ENCODE peak calls at places on chromosomes 11 and 22, in five cellular contexts. L, N, H, S and W are unnamed samples.

GRCh38 chr11:126956664-126957063 is 43.9 kb downstream of the KIRREL3 start:
- DNase-seq in N (no peak), L (no peak), H (no peak), S (no peak), W (no peak)

GRCh38 chr22:44638966-44639739 is 62.9 kb upstream of the PRR5 start:
- DNase-seq in S (no peak), H (no peak), N (no peak), L (no peak), W (no peak)

GRCh38 chr22:38782402-38783094 is 11.4 kb downstream of the DNAL4 start:
- DNase-seq in L (no peak), N (no peak), S (no peak), H (no peak), W (no peak)

GRCh38 chr11:92776676-92777075 is 192.8 kb upstream of the MTNR1B start:
- DNase-seq in H (no peak), L (no peak), S (no peak), N (no peak), W (no peak)

GRCh38 chr11:134392953-134393615 is 19.0 kb downstream of the B3GAT1 start:
- DNase-seq in L (no peak), N (no peak), H (no peak), S (no peak), W (no peak)

GRCh38 chr11:115180272-115180671 is 323.9 kb downstream of the CADM1 start:
- DNase-seq in S (no peak), N (peak), L (no peak), H (no peak), W (no peak)

GRCh38 chr11:75280227-75280671 is 39.7 kb downstream of the TPBGL start:
- DNase-seq in N (peak), S (peak), L (peak), H (peak), W (peak)

GRCh38 chr22:21074092-21074715 is 28.5 kb downstream of the LRRC74B start:
- DNase-seq in S (no peak), N (no peak), L (no peak), H (no peak), W (no peak)

GRCh38 chr11:117627259-117627658 is 169.8 kb downstream of the DSCAML1 start:
- DNase-seq in S (no peak), H (no peak), L (no peak), N (no peak), W (no peak)

GRCh38 chr11:18772211-18772610 is 19.4 kb downstream of the PTPN5 start:
- DNase-seq in L (no peak), S (no peak), N (no peak), H (no peak), W (no peak)

GRCh38 chr11:63459586-63459985 is 31.4 kb downstream of the PLAAT5 start:
- DNase-seq in L (peak), H (no peak), N (no peak), S (no peak), W (peak)

GRCh38 chr11:124923296-124923695 is 4.2 kb downstream of the HEPN1 start:
- DNase-seq in S (no peak), H (no peak), N (no peak), L (no peak), W (no peak)

GRCh38 chr11:65657426-65657825 is 5.3 kb downstream of the RELA start:
- DNase-seq in N (no peak), H (no peak), L (no peak), S (no peak), W (no peak)

GRCh38 chr22:49014227-49015201 is 813.2 kb downstream of the BRD1 start:
- DNase-seq in S (no peak), H (no peak), L (peak), N (no peak), W (no peak)

GRCh38 chr11:11589385-11589890 is 32.4 kb downstream of the GALNT18 start:
- DNase-seq in N (no peak), H (no peak), S (no peak), L (no peak), W (no peak)

GRCh38 chr11:69839516-69839915 is 20.3 kb upstream of the FGF3 start:
- DNase-seq in N (no peak), S (no peak), L (no peak), H (no peak), W (no peak)

GRCh38 chr11:69841859-69842698 is 22.9 kb upstream of the FGF3 start:
- DNase-seq in N (peak), H (no peak), S (no peak), L (peak), W (no peak)

GRCh38 chr11:69841170-69841858 is 22.1 kb upstream of the FGF3 start:
- DNase-seq in H (no peak), N (no peak), L (no peak), S (no peak), W (no peak)

GRCh38 chr11:69842746-69843528 is 23.7 kb upstream of the FGF3 start:
- DNase-seq in L (no peak), N (no peak), H (no peak), S (no peak), W (peak)

DNA sequence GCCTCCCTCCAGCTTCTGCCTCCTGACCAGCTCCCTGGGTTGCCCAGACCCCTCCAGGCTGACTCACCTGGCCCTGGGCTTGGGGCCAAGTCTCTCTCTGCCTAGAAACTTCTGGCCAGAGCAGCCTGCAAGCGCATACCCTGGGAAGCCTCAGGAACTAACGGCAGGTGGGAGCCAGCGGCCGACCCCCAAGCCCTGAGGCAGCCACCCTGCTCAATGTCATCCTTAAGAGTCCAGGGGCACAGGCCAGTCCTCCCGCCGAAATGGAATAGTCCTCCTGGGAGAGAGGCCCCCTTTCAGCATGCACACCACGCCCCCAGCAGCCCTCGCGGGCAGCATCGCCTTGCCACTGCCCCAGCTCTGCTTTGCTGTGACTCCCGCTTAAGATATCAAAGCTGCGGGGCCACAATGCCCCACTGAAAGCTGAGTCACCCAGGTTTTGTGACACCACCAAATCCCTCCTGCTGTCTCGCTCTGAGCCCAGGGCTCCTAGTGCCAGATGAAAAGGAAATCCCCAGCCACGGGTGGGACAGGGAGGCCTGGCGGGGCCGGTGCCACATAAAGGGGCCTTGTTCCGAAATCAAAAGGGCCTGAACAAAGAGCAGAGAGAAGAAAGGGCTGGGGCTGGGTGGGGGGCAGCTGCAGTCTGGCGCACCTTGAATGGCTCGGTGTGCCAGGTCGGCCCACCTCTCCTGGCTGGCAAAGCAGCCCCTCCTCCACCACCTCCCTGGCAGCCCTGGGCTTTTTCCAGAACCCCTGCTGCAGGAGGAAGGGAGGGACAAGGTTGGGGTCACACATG is 21.4 kb upstream of the FGF3 start:
- DNase-seq in N (no peak), S (no peak), L (peak), H (no peak), W (no peak)
- TF ChIP-seq SUZ12 in N (no peak), S (no peak), L (no peak), H (no peak), W (no peak)

GRCh38 chr11:7263842-7264241 is 12.1 kb downstream of the SYT9 start:
- DNase-seq in H (no peak), L (no peak), S (no peak), N (no peak), W (no peak)
- TF ChIP-seq SUZ12 in H (no peak), L (no peak), S (no peak), N (no peak), W (no peak)

DNA sequence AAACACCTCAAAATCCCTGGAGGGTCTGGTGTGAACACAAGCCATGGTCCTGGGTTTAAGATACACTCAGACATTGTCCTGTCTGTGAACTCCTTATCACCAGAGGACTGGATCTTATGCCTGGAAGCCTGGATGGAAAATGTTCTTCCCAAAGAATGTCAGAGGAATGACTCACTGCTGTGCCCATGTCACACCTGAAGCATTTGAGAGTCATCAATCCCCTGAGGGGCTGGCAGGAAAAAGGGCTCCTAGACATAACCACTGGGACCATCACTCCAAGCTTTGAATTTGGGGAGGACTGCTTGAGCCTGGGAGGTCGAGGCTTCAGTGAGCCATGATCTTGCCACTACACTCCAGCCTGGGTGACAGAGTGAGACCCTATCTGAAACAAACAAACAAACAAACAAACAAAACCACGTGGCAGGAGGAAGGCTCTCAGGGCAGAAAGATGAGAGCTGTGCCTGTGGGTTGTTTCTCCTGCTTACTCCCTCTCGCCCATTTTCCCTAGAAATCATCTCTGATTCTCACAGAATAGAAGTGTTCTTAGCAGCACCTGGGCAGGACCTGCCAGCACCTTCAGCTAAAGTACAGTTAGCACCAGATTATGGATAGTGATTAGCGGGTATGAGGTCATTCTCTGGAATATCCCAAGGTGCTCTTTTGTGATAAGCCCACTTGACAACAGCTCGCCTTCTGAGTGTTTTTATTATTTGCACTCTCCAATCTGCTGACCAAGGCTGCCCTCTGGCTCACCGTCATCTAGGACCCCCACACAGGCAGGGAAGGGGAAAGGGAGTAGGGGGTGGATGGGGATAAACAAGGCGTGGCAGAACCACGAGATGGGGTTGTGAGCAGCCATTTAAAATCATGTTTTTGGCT is 12.0 kb upstream of the PRG2 start:
- DNase-seq in N (no peak), S (no peak), L (no peak), H (no peak), W (no peak)
- TF ChIP-seq SUZ12 in N (no peak), S (no peak), L (no peak), H (no peak), W (no peak)

GRCh38 chr11:86335131-86335768 is 33.2 kb downstream of the HIKESHI start:
- DNase-seq in N (no peak), S (no peak), L (no peak), H (no peak), W (no peak)
- TF ChIP-seq SUZ12 in N (no peak), S (no peak), L (no peak), H (no peak), W (no peak)

GRCh38 chr11:61361237-61361636 is 445 bp downstream of the CYB561A3 start:
- DNase-seq in L (no peak), H (no peak), N (no peak), S (no peak), W (no peak)
- TF ChIP-seq SUZ12 in L (no peak), H (no peak), N (no peak), S (no peak), W (no peak)

GRCh38 chr11:95972055-95972454 is 48.1 kb upstream of the MTMR2 start:
- DNase-seq in S (no peak), N (no peak), H (no peak), L (no peak), W (no peak)

DNA sequence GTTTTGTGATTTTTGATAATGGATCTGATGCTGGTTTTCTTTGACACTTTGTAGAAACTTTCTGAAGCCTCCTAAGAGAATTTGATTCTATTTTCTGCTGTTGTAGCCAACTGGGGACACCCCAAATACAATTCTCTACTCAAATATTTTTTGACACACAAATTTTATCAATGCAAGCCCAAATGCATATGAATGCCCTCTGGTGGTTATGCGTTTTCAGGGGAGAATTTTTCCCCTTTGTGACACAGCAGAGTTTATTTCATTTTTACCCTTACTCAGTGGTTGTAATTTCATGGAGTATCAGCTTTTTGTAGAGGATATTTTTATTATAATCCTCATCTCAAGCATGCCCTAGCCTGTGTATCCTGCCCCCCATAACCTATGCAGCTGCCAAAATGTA is 44.7 kb upstream of the MTMR2 start:
- DNase-seq in N (no peak), H (no peak), S (no peak), L (no peak), W (no peak)
- TF ChIP-seq SUZ12 in N (no peak), H (no peak), S (no peak), L (no peak), W (no peak)

DNA sequence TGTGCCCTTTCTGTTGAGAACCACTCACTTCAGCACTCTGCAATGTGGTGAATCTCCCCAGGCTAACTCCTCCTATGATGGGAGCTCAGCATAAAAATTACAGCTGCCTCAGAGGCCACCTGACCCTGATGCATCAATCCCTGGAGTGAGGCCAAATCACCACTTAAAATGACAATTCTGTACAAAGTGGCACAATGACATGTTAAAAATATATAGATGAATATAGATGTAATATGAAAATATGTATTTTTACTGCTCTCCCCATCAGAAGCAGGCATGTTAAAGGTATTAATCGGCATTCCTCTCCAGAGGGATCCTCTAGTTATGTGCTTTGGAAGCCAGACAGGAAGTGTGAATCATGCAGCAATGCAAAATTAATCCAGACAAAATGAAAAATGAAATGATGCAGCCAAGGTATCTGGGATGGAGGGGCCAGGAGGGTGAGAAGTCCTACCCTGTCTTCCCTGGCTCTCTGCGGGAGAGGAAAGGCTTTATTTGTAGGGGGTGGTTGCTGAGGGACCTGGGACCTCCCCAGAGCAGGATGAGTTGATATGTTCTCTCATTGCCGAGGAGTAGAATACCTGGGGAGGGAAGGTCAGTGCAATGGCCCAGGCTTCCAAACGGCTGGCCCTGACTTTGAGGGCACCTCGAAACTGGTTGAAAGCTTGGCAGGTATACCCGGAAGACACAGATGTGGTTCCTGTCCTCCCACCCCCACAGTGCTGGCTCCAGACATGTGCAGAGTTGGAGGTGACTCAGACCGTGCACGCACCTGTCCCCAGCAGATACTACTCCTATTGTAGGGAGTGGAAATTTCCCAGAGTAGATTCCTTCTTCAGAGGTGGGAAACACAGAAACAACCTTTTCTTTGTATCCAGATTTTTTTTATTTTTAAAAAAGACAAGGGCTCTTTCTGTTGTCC is 347.9 kb upstream of the NCAM1 start:
- DNase-seq in N (no peak), L (no peak), S (no peak), H (peak), W (no peak)
- TF ChIP-seq SUZ12 in N (no peak), L (no peak), S (no peak), H (no peak), W (no peak)

DNA sequence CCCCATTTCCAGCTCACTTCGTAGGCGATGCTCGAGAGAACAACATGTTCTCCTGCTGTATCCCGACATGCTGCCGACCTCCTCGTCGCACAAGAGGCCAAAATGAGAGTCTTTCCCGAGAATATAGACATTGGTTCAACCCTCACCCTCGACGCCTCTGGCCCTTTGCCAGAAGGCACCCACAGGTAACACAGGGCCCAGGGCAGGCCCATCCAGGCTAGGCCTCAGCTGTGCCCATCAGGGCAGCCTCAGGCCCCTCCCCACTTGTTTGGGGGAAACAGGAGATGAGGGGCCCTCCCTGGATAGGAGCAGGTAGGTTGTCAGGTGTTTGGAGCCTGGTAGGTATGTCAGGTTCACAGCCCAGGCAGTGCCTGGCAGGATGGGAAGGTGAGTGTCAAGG is 2.7 kb upstream of the RGL4 start:
- DNase-seq in H (no peak), N (no peak), L (no peak), S (no peak), W (no peak)
- TF ChIP-seq SUZ12 in H (no peak), N (no peak), L (no peak), S (no peak), W (no peak)

GRCh38 chr11:59144096-59144495 is 1.4 kb downstream of the FAM111A start:
- DNase-seq in S (no peak), L (no peak), N (no peak), H (no peak), W (no peak)
- TF ChIP-seq SUZ12 in S (no peak), L (no peak), N (no peak), H (no peak), W (no peak)